ENCODE peak calls at places on chromosome 5, in ten cellular contexts. One of them, this sample, is unnamed. For H3K36me3, the result is how much of the 10 kb centered on the place peaks cover.

GRCh38 chr5:33415811-33416354 is 24.9 kb upstream of the TARS1 start:
- DNase-seq in IMR-90: peak
- DNase-seq in WERI-Rb-1: no peak
- DNase-seq in tibial nerve: no peak
- DNase-seq in GM23248: no peak
- DNase-seq in aorta: no peak
- DNase-seq in CD4-positive, CD25-positive, alpha-beta regulatory T cell: no peak
- DNase-seq in uterus: no peak
- DNase-seq in K562: no peak
- DNase-seq in upper lobe of right lung: no peak
- DNase-seq in this sample: no peak

GRCh38 chr5:88045931-88046461 is 222.6 kb downstream of the TMEM161B start:
- DNase-seq in IMR-90: no peak
- DNase-seq in WERI-Rb-1: no peak
- DNase-seq in tibial nerve: no peak
- DNase-seq in GM23248: no peak
- DNase-seq in aorta: no peak
- DNase-seq in CD4-positive, CD25-positive, alpha-beta regulatory T cell: no peak
- DNase-seq in uterus: no peak
- DNase-seq in K562: no peak
- DNase-seq in upper lobe of right lung: no peak
- DNase-seq in this sample: no peak

GRCh38 chr5:172096184-172096941 is 89.9 kb upstream of the FBXW11 start:
- DNase-seq in IMR-90: no peak
- DNase-seq in WERI-Rb-1: no peak
- DNase-seq in tibial nerve: no peak
- DNase-seq in GM23248: no peak
- DNase-seq in aorta: no peak
- DNase-seq in CD4-positive, CD25-positive, alpha-beta regulatory T cell: no peak
- DNase-seq in uterus: no peak
- DNase-seq in K562: no peak
- DNase-seq in upper lobe of right lung: peak
- DNase-seq in this sample: no peak

GRCh38 chr5:121366515-121366914 is 485.2 kb upstream of the FTMT start:
- DNase-seq in IMR-90: peak
- DNase-seq in WERI-Rb-1: no peak
- DNase-seq in tibial nerve: no peak
- DNase-seq in GM23248: peak
- DNase-seq in aorta: no peak
- DNase-seq in CD4-positive, CD25-positive, alpha-beta regulatory T cell: no peak
- DNase-seq in uterus: no peak
- DNase-seq in K562: no peak
- DNase-seq in upper lobe of right lung: no peak
- DNase-seq in this sample: no peak

GRCh38 chr5:138438003-138438723 is 694 bp upstream of the REEP2 start:
- DNase-seq in IMR-90: no peak
- DNase-seq in WERI-Rb-1: no peak
- DNase-seq in tibial nerve: no peak
- DNase-seq in GM23248: no peak
- DNase-seq in aorta: no peak
- DNase-seq in CD4-positive, CD25-positive, alpha-beta regulatory T cell: no peak
- DNase-seq in uterus: no peak
- DNase-seq in K562: no peak
- DNase-seq in upper lobe of right lung: no peak
- DNase-seq in this sample: no peak

GRCh38 chr5:82863260-82863659 is 213.9 kb downstream of the TMEM167A start:
- DNase-seq in IMR-90: no peak
- DNase-seq in WERI-Rb-1: no peak
- DNase-seq in tibial nerve: no peak
- DNase-seq in GM23248: no peak
- DNase-seq in aorta: no peak
- DNase-seq in CD4-positive, CD25-positive, alpha-beta regulatory T cell: no peak
- DNase-seq in uterus: no peak
- DNase-seq in K562: no peak
- DNase-seq in upper lobe of right lung: no peak
- DNase-seq in this sample: no peak

GRCh38 chr5:127928053-127928452 is 155.5 kb upstream of the SLC12A2 start:
- DNase-seq in IMR-90: no peak
- DNase-seq in WERI-Rb-1: no peak
- DNase-seq in tibial nerve: no peak
- DNase-seq in GM23248: no peak
- DNase-seq in aorta: no peak
- DNase-seq in CD4-positive, CD25-positive, alpha-beta regulatory T cell: no peak
- DNase-seq in uterus: no peak
- DNase-seq in K562: no peak
- DNase-seq in upper lobe of right lung: no peak
- DNase-seq in this sample: no peak

GRCh38 chr5:55037046-55037771 is 13.2 kb downstream of the GZMK start:
- DNase-seq in IMR-90: no peak
- DNase-seq in WERI-Rb-1: no peak
- DNase-seq in tibial nerve: no peak
- DNase-seq in GM23248: peak
- DNase-seq in aorta: no peak
- DNase-seq in CD4-positive, CD25-positive, alpha-beta regulatory T cell: peak
- DNase-seq in uterus: no peak
- DNase-seq in K562: no peak
- DNase-seq in upper lobe of right lung: no peak
- DNase-seq in this sample: no peak

GRCh38 chr5:91787718-91788117 is 404.6 kb upstream of the ARRDC3 start:
- DNase-seq in IMR-90: no peak
- DNase-seq in WERI-Rb-1: no peak
- DNase-seq in tibial nerve: no peak
- DNase-seq in GM23248: no peak
- DNase-seq in aorta: no peak
- DNase-seq in CD4-positive, CD25-positive, alpha-beta regulatory T cell: no peak
- DNase-seq in uterus: no peak
- DNase-seq in K562: no peak
- DNase-seq in upper lobe of right lung: no peak
- DNase-seq in this sample: no peak

GRCh38 chr5:61625682-61626620 is 293.9 kb downstream of the ZSWIM6 start:
- DNase-seq in IMR-90: peak
- DNase-seq in WERI-Rb-1: no peak
- DNase-seq in tibial nerve: peak
- DNase-seq in GM23248: peak
- DNase-seq in aorta: peak
- DNase-seq in CD4-positive, CD25-positive, alpha-beta regulatory T cell: peak
- DNase-seq in uterus: peak
- DNase-seq in K562: peak
- DNase-seq in upper lobe of right lung: peak
- DNase-seq in this sample: peak

GRCh38 chr5:2779459-2779858 is 28.0 kb upstream of the IRX2 start:
- DNase-seq in IMR-90: no peak
- DNase-seq in WERI-Rb-1: no peak
- DNase-seq in tibial nerve: no peak
- DNase-seq in GM23248: no peak
- DNase-seq in aorta: no peak
- DNase-seq in CD4-positive, CD25-positive, alpha-beta regulatory T cell: no peak
- DNase-seq in uterus: no peak
- DNase-seq in K562: no peak
- DNase-seq in upper lobe of right lung: no peak
- DNase-seq in this sample: no peak

GRCh38 chr5:112570708-112571448 is 151.8 kb upstream of the EPB41L4A start:
- DNase-seq in IMR-90: no peak
- DNase-seq in WERI-Rb-1: no peak
- DNase-seq in tibial nerve: no peak
- DNase-seq in GM23248: no peak
- DNase-seq in aorta: no peak
- DNase-seq in CD4-positive, CD25-positive, alpha-beta regulatory T cell: no peak
- DNase-seq in uterus: no peak
- DNase-seq in K562: no peak
- DNase-seq in upper lobe of right lung: no peak
- DNase-seq in this sample: no peak

DNA sequence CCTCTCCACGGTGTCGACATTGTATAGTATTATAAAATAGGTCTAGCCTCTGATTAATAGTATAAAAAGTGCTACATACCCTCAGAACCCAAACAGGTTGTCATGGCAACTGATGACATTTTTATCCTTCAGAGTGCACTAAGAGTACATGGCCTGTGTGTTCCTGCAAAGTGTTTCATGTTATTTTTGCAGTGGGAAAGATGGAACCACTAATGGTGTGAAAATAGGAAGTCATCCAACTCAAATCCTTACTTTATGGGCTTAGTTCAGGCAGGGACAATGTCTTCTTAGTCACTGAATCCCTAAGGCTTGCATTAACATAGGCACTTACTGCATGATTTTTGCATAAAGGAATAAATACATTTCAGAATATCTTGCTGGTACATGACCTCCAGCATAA is 243.6 kb downstream of the KCTD16 start:
- DNase-seq in IMR-90: no peak
- DNase-seq in WERI-Rb-1: no peak
- DNase-seq in tibial nerve: no peak
- DNase-seq in GM23248: no peak
- DNase-seq in aorta: no peak
- DNase-seq in CD4-positive, CD25-positive, alpha-beta regulatory T cell: no peak
- DNase-seq in uterus: no peak
- DNase-seq in K562: no peak
- DNase-seq in upper lobe of right lung: no peak
- DNase-seq in this sample: no peak
- H3K36me3 ChIP-seq in IMR-90: under half
- H3K36me3 ChIP-seq in WERI-Rb-1: under half
- H3K36me3 ChIP-seq in tibial nerve: under half
- H3K36me3 ChIP-seq in GM23248: under half
- H3K36me3 ChIP-seq in aorta: under half
- H3K36me3 ChIP-seq in CD4-positive, CD25-positive, alpha-beta regulatory T cell: under half
- H3K36me3 ChIP-seq in uterus: under half
- H3K36me3 ChIP-seq in K562: under half
- H3K36me3 ChIP-seq in upper lobe of right lung: under half
- H3K36me3 ChIP-seq in this sample: under half

GRCh38 chr5:115389074-115389798 is 92.8 kb upstream of the CCDC112 start:
- DNase-seq in IMR-90: peak
- DNase-seq in WERI-Rb-1: peak
- DNase-seq in tibial nerve: no peak
- DNase-seq in GM23248: peak
- DNase-seq in aorta: no peak
- DNase-seq in CD4-positive, CD25-positive, alpha-beta regulatory T cell: no peak
- DNase-seq in uterus: no peak
- DNase-seq in K562: no peak
- DNase-seq in upper lobe of right lung: no peak
- DNase-seq in this sample: no peak

GRCh38 chr5:115384587-115385375 is 88.3 kb upstream of the CCDC112 start:
- DNase-seq in IMR-90: no peak
- DNase-seq in WERI-Rb-1: no peak
- DNase-seq in tibial nerve: no peak
- DNase-seq in GM23248: no peak
- DNase-seq in aorta: no peak
- DNase-seq in CD4-positive, CD25-positive, alpha-beta regulatory T cell: no peak
- DNase-seq in uterus: no peak
- DNase-seq in K562: no peak
- DNase-seq in upper lobe of right lung: no peak
- DNase-seq in this sample: no peak

GRCh38 chr5:115389799-115390382 is 93.4 kb upstream of the CCDC112 start:
- DNase-seq in IMR-90: no peak
- DNase-seq in WERI-Rb-1: peak
- DNase-seq in tibial nerve: no peak
- DNase-seq in GM23248: no peak
- DNase-seq in aorta: no peak
- DNase-seq in CD4-positive, CD25-positive, alpha-beta regulatory T cell: no peak
- DNase-seq in uterus: no peak
- DNase-seq in K562: no peak
- DNase-seq in upper lobe of right lung: peak
- DNase-seq in this sample: no peak

GRCh38 chr5:115387816-115388215 is 91.4 kb upstream of the CCDC112 start:
- DNase-seq in IMR-90: no peak
- DNase-seq in WERI-Rb-1: no peak
- DNase-seq in tibial nerve: no peak
- DNase-seq in GM23248: no peak
- DNase-seq in aorta: no peak
- DNase-seq in CD4-positive, CD25-positive, alpha-beta regulatory T cell: no peak
- DNase-seq in uterus: no peak
- DNase-seq in K562: no peak
- DNase-seq in upper lobe of right lung: no peak
- DNase-seq in this sample: no peak

DNA sequence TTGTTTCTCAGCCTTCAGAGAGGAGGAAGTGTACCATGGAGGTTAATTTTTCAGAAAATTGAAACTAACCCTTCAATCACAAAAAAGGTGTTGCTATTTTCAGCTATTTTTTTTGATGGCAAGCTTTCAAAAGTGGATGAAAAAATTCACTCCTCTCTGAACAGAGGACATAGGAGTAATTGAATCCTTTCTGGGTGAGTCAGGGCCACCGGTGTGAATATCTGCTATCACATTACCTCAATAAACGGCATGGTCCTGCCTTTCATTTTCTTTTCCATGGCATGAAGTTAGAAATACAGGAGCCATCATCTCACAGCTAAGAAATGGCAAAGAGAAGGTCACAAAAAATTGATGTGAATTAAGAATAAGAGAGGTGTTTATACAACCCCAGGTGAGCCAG is 90.2 kb upstream of the CCDC112 start:
- DNase-seq in IMR-90: no peak
- DNase-seq in WERI-Rb-1: no peak
- DNase-seq in tibial nerve: no peak
- DNase-seq in GM23248: no peak
- DNase-seq in aorta: no peak
- DNase-seq in CD4-positive, CD25-positive, alpha-beta regulatory T cell: no peak
- DNase-seq in uterus: no peak
- DNase-seq in K562: no peak
- DNase-seq in upper lobe of right lung: no peak
- DNase-seq in this sample: no peak
- H3K4me3 ChIP-seq in IMR-90: no peak
- H3K4me3 ChIP-seq in WERI-Rb-1: no peak
- H3K4me3 ChIP-seq in tibial nerve: no peak
- H3K4me3 ChIP-seq in GM23248: no peak
- H3K4me3 ChIP-seq in aorta: no peak
- H3K4me3 ChIP-seq in CD4-positive, CD25-positive, alpha-beta regulatory T cell: no peak
- H3K4me3 ChIP-seq in uterus: no peak
- H3K4me3 ChIP-seq in K562: no peak
- H3K4me3 ChIP-seq in upper lobe of right lung: no peak
- H3K4me3 ChIP-seq in this sample: no peak

DNA sequence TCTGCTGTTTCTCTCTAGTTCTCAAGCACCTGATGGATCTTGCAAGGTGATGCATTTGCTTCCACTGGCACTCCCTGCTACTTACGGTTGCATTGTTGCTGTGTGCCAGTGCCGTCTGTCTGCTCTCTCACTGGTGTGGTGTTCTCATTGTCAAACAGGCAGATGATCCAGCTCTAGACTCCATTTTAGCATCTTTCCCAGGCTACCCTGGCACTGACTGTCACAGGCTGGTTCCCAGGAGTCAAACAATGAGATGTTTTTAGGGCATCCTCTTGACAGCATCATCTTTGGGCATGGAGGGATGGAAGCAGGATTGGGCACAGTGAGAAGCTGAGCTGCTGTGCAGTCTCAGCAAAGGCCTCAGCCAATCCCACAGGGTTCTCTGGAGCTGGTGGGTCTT is 12.9 kb downstream of the MTRR start:
- DNase-seq in IMR-90: no peak
- DNase-seq in WERI-Rb-1: no peak
- DNase-seq in tibial nerve: no peak
- DNase-seq in GM23248: no peak
- DNase-seq in aorta: no peak
- DNase-seq in CD4-positive, CD25-positive, alpha-beta regulatory T cell: no peak
- DNase-seq in uterus: no peak
- DNase-seq in K562: no peak
- DNase-seq in upper lobe of right lung: no peak
- DNase-seq in this sample: no peak
- H3K36me3 ChIP-seq in IMR-90: under half
- H3K36me3 ChIP-seq in WERI-Rb-1: half or more
- H3K36me3 ChIP-seq in tibial nerve: under half
- H3K36me3 ChIP-seq in GM23248: under half
- H3K36me3 ChIP-seq in aorta: under half
- H3K36me3 ChIP-seq in CD4-positive, CD25-positive, alpha-beta regulatory T cell: half or more
- H3K36me3 ChIP-seq in uterus: under half
- H3K36me3 ChIP-seq in K562: half or more
- H3K36me3 ChIP-seq in upper lobe of right lung: half or more
- H3K36me3 ChIP-seq in this sample: half or more

GRCh38 chr5:11588803-11589202 is 315.4 kb downstream of the CTNND2 start:
- DNase-seq in IMR-90: no peak
- DNase-seq in WERI-Rb-1: no peak
- DNase-seq in tibial nerve: no peak
- DNase-seq in GM23248: no peak
- DNase-seq in aorta: no peak
- DNase-seq in CD4-positive, CD25-positive, alpha-beta regulatory T cell: no peak
- DNase-seq in uterus: no peak
- DNase-seq in K562: no peak
- DNase-seq in upper lobe of right lung: no peak
- DNase-seq in this sample: no peak
- H3K4me3 ChIP-seq in IMR-90: no peak
- H3K4me3 ChIP-seq in WERI-Rb-1: no peak
- H3K4me3 ChIP-seq in tibial nerve: peak
- H3K4me3 ChIP-seq in GM23248: no peak
- H3K4me3 ChIP-seq in aorta: no peak
- H3K4me3 ChIP-seq in CD4-positive, CD25-positive, alpha-beta regulatory T cell: no peak
- H3K4me3 ChIP-seq in uterus: no peak
- H3K4me3 ChIP-seq in K562: no peak
- H3K4me3 ChIP-seq in upper lobe of right lung: no peak
- H3K4me3 ChIP-seq in this sample: no peak